ENCODE peak calls at places on chromosomes 11 and 22, in six cellular contexts. A is prostate gland, W is body of pancreas, Y is IMR-90, R is heart left ventricle, L is gastrocnemius medialis. I is an unnamed sample.

GRCh38 chr11:75966546-75967287 is 151.7 kb downstream of the UVRAG start:
- DNase-seq in R (no peak), W (no peak), A (no peak), L (no peak), Y (peak; percentile 84), I (no peak)

GRCh38 chr11:31813961-31814868 is 3.1 kb upstream of the PAX6 start:
- DNase-seq in A (no peak), W (no peak), L (no peak), R (no peak), Y (no peak), I (no peak)

GRCh38 chr11:112024178-112024777 is 930 bp upstream of the DLAT start:
- DNase-seq in W (no peak), L (no peak), A (no peak), Y (no peak), R (no peak), I (peak; percentile 16)

GRCh38 chr11:134668796-134669195 is 256.8 kb upstream of the B3GAT1 start:
- DNase-seq in W (no peak), A (peak; percentile 2), R (no peak), Y (no peak), L (no peak), I (no peak)

GRCh38 chr11:57649826-57650738 is at the start of gene YPEL4:
- DNase-seq in A (no peak), Y (peak; percentile 83), W (no peak), L (no peak), R (peak; percentile 61), I (no peak)

GRCh38 chr22:25350551-25350971 is 131.1 kb downstream of the CRYBB2 start:
- DNase-seq in R (no peak), A (no peak), L (no peak), Y (no peak), W (no peak), I (no peak)

GRCh38 chr11:122871302-122871701 is 11.3 kb upstream of the JHY start:
- DNase-seq in A (no peak), L (no peak), Y (no peak), R (no peak), W (no peak), I (no peak)

GRCh38 chr22:23113067-23113846 is 28.5 kb downstream of the RSPH14 start:
- DNase-seq in Y (peak; percentile 54), W (no peak), R (peak; percentile 30), L (no peak), A (no peak), I (no peak)

GRCh38 chr11:1049431-1049891 is 12.9 kb upstream of the MUC6 start:
- DNase-seq in W (peak; percentile 16), A (peak; percentile 68), R (no peak), Y (no peak), L (no peak), I (peak; percentile 89)

GRCh38 chr11:118152020-118152551 is 537 bp downstream of the SCN4B start:
- DNase-seq in L (no peak), Y (no peak), R (no peak), W (no peak), A (no peak), I (no peak)

GRCh38 chr22:33524511-33525270 is 395.6 kb downstream of the LARGE1 start:
- DNase-seq in L (no peak), A (no peak), R (no peak), W (no peak), Y (no peak), I (no peak)

GRCh38 chr22:47295226-47295901 is 532.9 kb downstream of the TBC1D22A start:
- DNase-seq in L (no peak), R (no peak), W (no peak), Y (no peak), A (no peak), I (no peak)

GRCh38 chr11:124896071-124896750 is 1.5 kb downstream of the ROBO4 start:
- DNase-seq in R (no peak), L (no peak), W (no peak), A (no peak), Y (no peak), I (no peak)

GRCh38 chr22:43218786-43219185 is 31.9 kb upstream of the TTLL12 start:
- DNase-seq in W (no peak), A (no peak), Y (no peak), L (no peak), R (no peak), I (no peak)

GRCh38 chr22:40764743-40765441 is 54.3 kb downstream of the SLC25A17 start:
- DNase-seq in R (no peak), L (no peak), A (no peak), Y (no peak), W (no peak), I (no peak)

GRCh38 chr11:61007971-61008896 is 36.8 kb downstream of the CD6 start:
- DNase-seq in A (no peak), R (no peak), W (peak; percentile 24), L (no peak), Y (no peak), I (peak; percentile 25)

GRCh38 chr11:72123117-72123653 is 10.7 kb upstream of the ANAPC15 start:
- DNase-seq in W (no peak), R (no peak), L (no peak), Y (no peak), A (no peak), I (no peak)

GRCh38 chr11:22561283-22561682 is 64.3 kb downstream of the FANCF start:
- DNase-seq in L (no peak), W (no peak), Y (no peak), A (no peak), R (no peak), I (no peak)

GRCh38 chr11:122696662-122697061 is 41.1 kb downstream of the UBASH3B start:
- DNase-seq in L (no peak), Y (no peak), W (no peak), A (no peak), R (no peak), I (no peak)

GRCh38 chr22:41597635-41597953 is 8.0 kb upstream of the PMM1 start:
- DNase-seq in W (no peak), Y (no peak), R (no peak), A (no peak), L (no peak), I (no peak)

GRCh38 chr11:117037279-117037951 is 60.8 kb downstream of the SIK3 start:
- DNase-seq in A (no peak), Y (no peak), R (no peak), W (no peak), L (no peak), I (no peak)

GRCh38 chr11:79087957-79088318 is 352.9 kb downstream of the TENM4 start:
- DNase-seq in L (peak; percentile 18), A (no peak), Y (no peak), R (no peak), W (no peak), I (peak; percentile 67)

GRCh38 chr11:63369165-63369970 is at the start of gene SLC22A9:
- DNase-seq in A (no peak), R (no peak), L (no peak), W (peak; percentile 12), Y (no peak), I (no peak)

GRCh38 chr22:41831383-41831782 is 1.5 kb upstream of the SREBF2 start:
- DNase-seq in L (no peak), R (no peak), A (no peak), W (no peak), Y (no peak), I (no peak)

GRCh38 chr22:38866024-38866398 is 6.0 kb downstream of the CBX6 start:
- DNase-seq in R (no peak), A (no peak), W (no peak), L (no peak), Y (no peak), I (no peak)

GRCh38 chr11:17267576-17267975 is 9.0 kb upstream of the NUCB2 start:
- DNase-seq in L (no peak), R (no peak), A (no peak), Y (peak; percentile 33), W (no peak), I (no peak)

GRCh38 chr11:102802341-102802740 is 4.4 kb upstream of the MMP1 start:
- DNase-seq in R (no peak), A (no peak), Y (peak; percentile 95), W (no peak), L (peak; percentile 11), I (no peak)

GRCh38 chr11:113664069-113664980 is 41.8 kb downstream of the TMPRSS5 start:
- DNase-seq in L (no peak), W (no peak), R (no peak), A (no peak), Y (peak; percentile 58), I (no peak)

GRCh38 chr11:134418119-134418840 is 6.2 kb upstream of the B3GAT1 start:
- DNase-seq in W (no peak), R (no peak), A (no peak), Y (peak; percentile 3), L (no peak), I (peak; percentile 15)

GRCh38 chr22:46043816-46044717 is 67.1 kb upstream of the WNT7B start:
- DNase-seq in R (no peak), W (peak; percentile 62), A (peak; percentile 82), L (no peak), Y (no peak), I (no peak)
- TF ChIP-seq POLR2A in R (no peak), W (peak; percentile 51), A (peak; percentile 55), L (no peak), Y (no peak), I (no peak)

DNA sequence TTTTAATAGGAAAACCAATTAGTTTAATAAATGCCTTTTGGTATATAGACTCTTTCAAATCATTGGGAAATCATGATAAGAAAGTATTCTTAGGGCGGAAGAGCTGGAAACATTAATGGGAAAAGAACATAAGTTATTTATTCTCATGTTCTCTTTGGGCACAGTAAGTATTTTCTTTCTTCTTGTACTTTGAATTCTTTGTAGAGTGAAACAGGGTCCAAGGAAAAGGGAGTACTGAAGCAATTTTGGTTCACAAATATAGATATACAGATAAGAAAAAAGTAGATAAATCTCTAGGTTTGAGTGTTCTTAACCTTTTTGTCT is 123.2 kb downstream of the MICAL2 start:
- DNase-seq in L (no peak), Y (no peak), A (no peak), R (no peak), W (no peak), I (no peak)
- H3K4me1 ChIP-seq in L (peaks cover 9% of the 10 kb centered on the region), Y (peaks cover 7% of the 10 kb centered on the region), A (peaks cover 5% of the 10 kb centered on the region), R (peaks cover 18% of the 10 kb centered on the region), W (peaks cover 8% of the 10 kb centered on the region), I (peaks cover 30% of the 10 kb centered on the region)

GRCh38 chr11:103907136-103907535 is 129.3 kb upstream of the DDI1 start:
- DNase-seq in A (no peak), Y (no peak), W (no peak), R (no peak), L (no peak), I (no peak)
- TF ChIP-seq POLR2A in A (no peak), Y (no peak), W (no peak), R (no peak), L (no peak), I (no peak)

DNA sequence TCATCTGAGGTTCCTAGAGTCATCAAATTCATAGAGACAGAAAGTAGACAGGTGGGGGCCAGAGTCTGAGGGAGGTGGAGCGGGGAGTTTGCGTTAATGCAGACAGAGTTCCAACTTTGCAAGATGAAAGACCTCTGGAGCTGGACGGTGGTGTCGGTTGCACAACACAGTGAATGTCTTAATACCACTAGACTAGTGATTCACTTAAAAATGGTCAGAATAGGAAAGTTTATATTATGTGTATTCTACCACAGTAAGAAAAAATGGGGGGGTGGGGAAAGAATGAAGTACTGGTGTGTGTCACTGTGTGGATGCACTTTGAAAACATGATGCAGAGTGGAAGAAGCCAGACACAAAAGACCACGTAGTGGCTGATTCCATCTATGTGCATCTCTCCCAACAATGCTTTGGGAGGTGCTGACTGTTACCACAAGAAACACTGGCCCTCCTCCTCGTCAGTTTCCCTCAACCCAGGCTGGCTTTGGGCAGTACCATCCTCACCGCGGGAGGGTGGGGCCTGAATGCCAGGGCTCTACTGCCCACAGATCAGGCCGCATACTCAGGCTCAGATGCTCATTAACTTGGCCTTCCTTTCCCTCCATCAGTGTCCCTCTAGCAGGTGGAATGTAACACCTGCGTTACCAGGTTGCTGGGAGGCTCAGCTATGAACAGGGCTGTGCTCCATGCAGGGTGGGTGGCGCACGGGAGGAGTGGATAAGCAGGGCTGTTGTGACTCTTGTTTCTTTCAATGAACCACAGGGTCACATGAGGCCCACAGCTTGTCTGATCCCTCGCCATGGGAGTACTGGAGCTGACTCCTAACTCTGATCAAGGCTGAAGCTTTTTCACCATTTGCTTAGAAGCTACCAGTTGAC is 297.0 kb downstream of the CTTN start:
- DNase-seq in Y (peak; percentile 41), W (no peak), R (no peak), L (no peak), A (no peak), I (no peak)
- H3K4me1 ChIP-seq in Y (peaks cover 9% of the 10 kb centered on the region), W (peaks cover 15% of the 10 kb centered on the region), R (no peaks in the 10 kb centered on the region), L (no peaks in the 10 kb centered on the region), A (no peaks in the 10 kb centered on the region), I (no peaks in the 10 kb centered on the region)

I was measured in thyroid gland.